ENCODE peak calls at places on chromosomes 3 and 15, in six cellular contexts. M is mesendoderm, X is IMR-90, G is neuronal stem cell, K is H9, Q is H1. U is an unnamed sample.

GRCh38 chr15:93265046-93265658 is 176.1 kb upstream of the RGMA start:
- DNase-seq in M (peak), X (no peak), G (no peak), K (no peak), Q (no peak), U (no peak)

GRCh38 chr3:32238027-32238815 is at the start of gene CMTM8:
- DNase-seq in M (peak), X (no peak), G (peak), K (peak), Q (peak), U (peak)

GRCh38 chr3:85342915-85343314 is 384.1 kb downstream of the CADM2 start:
- DNase-seq in M (peak), X (no peak), G (peak), K (no peak), Q (no peak), U (no peak)

GRCh38 chr3:39505866-39506738 is 38.6 kb downstream of the MOBP start:
- DNase-seq in M (peak), X (peak), G (no peak), K (no peak), Q (no peak), U (no peak)

GRCh38 chr3:115397433-115397832 is 225.9 kb upstream of the GAP43 start:
- DNase-seq in M (no peak), X (peak), G (no peak), K (no peak), Q (no peak), U (no peak)

GRCh38 chr3:23944861-23945652 is at the start of gene NR1D2:
- DNase-seq in M (peak), X (peak), G (peak), K (peak), Q (peak), U (peak)

GRCh38 chr3:70383360-70383831 is 71.0 kb upstream of the MDFIC2 start:
- DNase-seq in M (no peak), X (no peak), G (no peak), K (no peak), Q (no peak), U (no peak)

GRCh38 chr15:98960555-98961050 is 47.0 kb downstream of the PGPEP1L start:
- DNase-seq in M (no peak), X (no peak), G (no peak), K (no peak), Q (no peak), U (no peak)

GRCh38 chr15:68299436-68299835 is 21.9 kb downstream of the FEM1B start:
- DNase-seq in M (no peak), X (no peak), G (no peak), K (no peak), Q (no peak), U (no peak)

GRCh38 chr3:108132727-108133373 is 42.0 kb upstream of the CD47 start:
- DNase-seq in M (no peak), X (peak), G (no peak), K (no peak), Q (no peak), U (peak)

GRCh38 chr15:67134577-67135492 is 69.4 kb downstream of the SMAD3 start:
- DNase-seq in M (no peak), X (no peak), G (no peak), K (no peak), Q (no peak), U (no peak)

GRCh38 chr3:23810342-23811116 is 4.8 kb downstream of the UBE2E1 start:
- DNase-seq in M (peak), X (no peak), G (peak), K (peak), Q (peak), U (peak)

GRCh38 chr3:11626084-11626463 is 17.6 kb downstream of the VGLL4 start:
- DNase-seq in M (no peak), X (no peak), G (no peak), K (no peak), Q (no peak), U (no peak)

GRCh38 chr3:152620395-152620794 is 214.5 kb upstream of the P2RY1 start:
- DNase-seq in M (no peak), X (no peak), G (no peak), K (no peak), Q (no peak), U (no peak)

GRCh38 chr15:38308797-38309196 is 56.2 kb downstream of the SPRED1 start:
- DNase-seq in M (no peak), X (no peak), G (no peak), K (no peak), Q (no peak), U (no peak)

GRCh38 chr3:184639351-184639750 is 72.5 kb downstream of the MAGEF1 start:
- DNase-seq in M (no peak), X (no peak), G (no peak), K (no peak), Q (no peak), U (peak)

GRCh38 chr3:65717676-65718346 is 320.9 kb downstream of the MAGI1 start:
- DNase-seq in M (no peak), X (no peak), G (no peak), K (no peak), Q (no peak), U (no peak)

GRCh38 chr3:65716372-65716771 is 322.3 kb downstream of the MAGI1 start:
- DNase-seq in M (peak), X (no peak), G (no peak), K (no peak), Q (no peak), U (no peak)

GRCh38 chr3:65723011-65723410 is 315.7 kb downstream of the MAGI1 start:
- DNase-seq in M (no peak), X (no peak), G (no peak), K (no peak), Q (no peak), U (no peak)

DNA sequence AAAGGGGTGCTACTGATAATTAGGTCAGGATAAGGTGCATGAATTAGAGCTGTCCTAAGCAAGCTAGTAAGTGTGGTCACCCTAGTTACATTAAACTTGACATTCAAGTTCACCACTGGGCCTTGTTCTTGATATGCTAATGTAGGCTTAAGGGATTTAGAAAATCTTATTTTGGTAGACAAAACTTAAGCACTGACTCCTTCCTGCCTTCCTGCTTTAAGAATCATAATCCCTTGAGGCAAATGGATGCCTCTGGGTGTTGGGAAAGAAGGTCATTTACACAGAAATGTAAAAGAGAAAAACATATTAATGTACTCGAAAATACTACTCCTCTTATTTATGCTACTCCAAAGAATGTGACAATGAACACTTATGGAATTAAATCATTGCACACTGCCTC is 317.3 kb downstream of the MAGI1 start:
- DNase-seq in M (no peak), X (no peak), G (no peak), K (no peak), Q (no peak), U (no peak)
- H2BK15ac ChIP-seq in M (no peak), X (no peak), G (no peak), K (no peak), Q (no peak), U (no peak)

GRCh38 chr15:78368671-78369070 is 28.5 kb downstream of the CRABP1 start:
- DNase-seq in M (no peak), X (no peak), G (no peak), K (no peak), Q (no peak), U (no peak)

GRCh38 chr15:78364233-78364632 is 24.1 kb downstream of the CRABP1 start:
- DNase-seq in M (no peak), X (no peak), G (no peak), K (no peak), Q (no peak), U (no peak)

GRCh38 chr15:78368115-78368514 is 28.0 kb downstream of the CRABP1 start:
- DNase-seq in M (no peak), X (no peak), G (no peak), K (no peak), Q (no peak), U (no peak)

GRCh38 chr15:78365931-78366330 is 25.8 kb downstream of the CRABP1 start:
- DNase-seq in M (no peak), X (no peak), G (no peak), K (no peak), Q (no peak), U (no peak)

GRCh38 chr15:78366342-78366741 is 26.2 kb downstream of the CRABP1 start:
- DNase-seq in M (no peak), X (no peak), G (no peak), K (no peak), Q (no peak), U (no peak)
- H2BK15ac ChIP-seq in M (no peak), X (no peak), G (no peak), K (no peak), Q (no peak), U (no peak)

DNA sequence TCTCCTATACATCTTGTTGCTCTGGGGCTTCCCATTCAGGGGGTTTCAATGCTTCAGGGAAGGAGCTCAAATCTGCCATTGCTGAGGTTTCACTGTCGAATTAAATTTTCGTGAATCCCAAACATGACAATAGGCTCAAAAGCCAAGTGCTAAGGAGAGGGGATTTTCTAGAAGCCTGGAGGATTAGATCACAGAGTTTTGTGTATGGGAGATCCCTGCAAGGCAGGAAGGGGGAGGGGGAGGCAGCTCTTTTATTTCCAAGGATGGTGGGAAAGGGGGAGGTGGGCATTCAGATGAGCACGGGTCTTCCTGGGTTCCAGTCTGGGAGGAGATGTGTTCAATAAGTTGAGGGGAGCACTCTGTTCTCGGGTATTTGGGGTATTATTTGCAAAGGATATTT is 69.9 kb upstream of the DLG1 start:
- DNase-seq in M (peak), X (no peak), G (no peak), K (no peak), Q (no peak), U (no peak)
- H2BK15ac ChIP-seq in M (no peak), X (no peak), G (no peak), K (no peak), Q (no peak), U (no peak)

GRCh38 chr15:90060797-90061196 is 41.5 kb downstream of the IDH2 start:
- DNase-seq in M (no peak), X (no peak), G (no peak), K (no peak), Q (no peak), U (no peak)
- H2BK15ac ChIP-seq in M (no peak), X (no peak), G (peak), K (no peak), Q (no peak), U (no peak)